ENCODE peak calls at places on chromosomes 13 and 19, in seven cellular contexts. G is HuH-7.5, M is KBM-7, X is naive B cell, S is ELR, Y is neural crest cell, I is HCEC 1CT. J is an unnamed sample.

GRCh38 chr19:41699231-41699967 is 9.0 kb upstream of the CEACAM5 start:
- DNase-seq in G (no peak), M (no peak), X (no peak), S (no peak), Y (no peak), I (no peak), J (no peak)

GRCh38 chr19:4606921-4607678 is 32.2 kb upstream of the TNFAIP8L1 start:
- DNase-seq in G (peak; percentile 43), M (no peak), X (no peak), S (no peak), Y (peak; percentile 64), I (no peak), J (peak; percentile 50)

GRCh38 chr13:114032121-114032799 is 58.4 kb upstream of the C13orf46 start:
- DNase-seq in G (no peak), M (no peak), X (no peak), S (peak; percentile 81), Y (no peak), I (peak; percentile 60), J (no peak)

GRCh38 chr19:55436847-55437246 is 6.3 kb downstream of the SHISA7 start:
- DNase-seq in G (no peak), M (no peak), X (no peak), S (no peak), Y (no peak), I (no peak), J (no peak)

GRCh38 chr13:111893607-111894443 is 173.1 kb upstream of the SOX1 start:
- DNase-seq in G (no peak), M (no peak), X (no peak), S (no peak), Y (peak; percentile 46), I (no peak), J (no peak)

GRCh38 chr19:6521718-6522646 is 8.8 kb upstream of the TNFSF9 start:
- DNase-seq in G (no peak), M (peak; percentile 47), X (peak; percentile 67), S (peak; percentile 36), Y (no peak), I (no peak), J (no peak)

GRCh38 chr19:34151439-34151838 is 20.9 kb upstream of the LSM14A start:
- DNase-seq in G (no peak), M (no peak), X (no peak), S (no peak), Y (no peak), I (no peak), J (no peak)

GRCh38 chr19:428144-428543 is 19.2 kb upstream of the C2CD4C start:
- DNase-seq in G (no peak), M (no peak), X (no peak), S (no peak), Y (no peak), I (no peak), J (no peak)

GRCh38 chr13:27770809-27771208 is 21.5 kb upstream of the GSX1 start:
- DNase-seq in G (peak; percentile 43), M (peak; percentile 18), X (no peak), S (peak; percentile 41), Y (no peak), I (peak; percentile 35), J (no peak)

GRCh38 chr13:68026077-68026476 is 795.9 kb upstream of the PCDH9 start:
- DNase-seq in G (no peak), M (no peak), X (no peak), S (no peak), Y (no peak), I (no peak), J (no peak)

GRCh38 chr19:50477751-50478515 is 1.3 kb upstream of the GARIN5A start:
- DNase-seq in G (no peak), M (no peak), X (no peak), S (no peak), Y (no peak), I (no peak), J (peak; percentile 8)

GRCh38 chr13:82698383-82698782 is 1183.9 kb downstream of the SLITRK1 start:
- DNase-seq in G (no peak), M (no peak), X (no peak), S (peak; percentile 20), Y (no peak), I (peak; percentile 70), J (no peak)

GRCh38 chr19:14248578-14249011 is 42.6 kb upstream of the ADGRL1 start:
- DNase-seq in G (no peak), M (no peak), X (no peak), S (peak; percentile 35), Y (peak; percentile 75), I (no peak), J (no peak)

GRCh38 chr13:42969558-42970172 is 22.4 kb downstream of the EPSTI1 start:
- DNase-seq in G (peak; percentile 64), M (peak; percentile 69), X (peak; percentile 73), S (peak; percentile 77), Y (peak; percentile 92), I (peak; percentile 52), J (peak; percentile 88)

GRCh38 chr13:108830916-108831315 is 201.5 kb downstream of the MYO16 start:
- DNase-seq in G (no peak), M (no peak), X (no peak), S (no peak), Y (no peak), I (no peak), J (no peak)

GRCh38 chr13:62837895-62838294 is 1422.2 kb upstream of the PCDH20 start:
- DNase-seq in G (no peak), M (no peak), X (no peak), S (peak; percentile 52), Y (no peak), I (no peak), J (no peak)

GRCh38 chr13:90938848-90939247 is 408.6 kb upstream of the MIR17HG start:
- DNase-seq in G (no peak), M (no peak), X (no peak), S (no peak), Y (no peak), I (no peak), J (no peak)

GRCh38 chr13:73732350-73732749 is 401.9 kb downstream of the KLF12 start:
- DNase-seq in G (no peak), M (no peak), X (no peak), S (no peak), Y (no peak), I (no peak), J (no peak)

GRCh38 chr13:22024381-22024994 is 353.6 kb downstream of the FGF9 start:
- DNase-seq in G (no peak), M (no peak), X (no peak), S (no peak), Y (no peak), I (no peak), J (no peak)

J was measured in psoas muscle.